ENCODE peak calls at places on chromosome 22, in seven cellular contexts. U, S, J, Z, Q, Y and C are unnamed samples.

GRCh38 chr22:37624876-37625275 is 14.6 kb upstream of the SH3BP1 start:
- DNase-seq in J (no peak), Y (no peak), Q (no peak), Z (no peak), U (no peak), S (no peak), C (no peak)

GRCh38 chr22:27714076-27714475 is 87.5 kb downstream of the MN1 start:
- DNase-seq in Q (no peak), Z (no peak), J (no peak), Y (no peak), S (no peak), U (no peak), C (no peak)

GRCh38 chr22:24566899-24567511 is 11.2 kb downstream of the SNRPD3 start:
- DNase-seq in Y (no peak), S (no peak), J (no peak), Q (no peak), Z (no peak), U (no peak), C (no peak)

GRCh38 chr22:20965888-20966855 is 883 bp upstream of the AIFM3 start:
- DNase-seq in Z (no peak), U (no peak), Q (no peak), S (no peak), Y (no peak), J (no peak), C (no peak)

GRCh38 chr22:25563757-25564319 is 637 bp upstream of the GRK3 start:
- DNase-seq in Q (peak; percentile 14), Y (no peak), U (no peak), S (no peak), Z (no peak), J (no peak), C (no peak)

GRCh38 chr22:17264321-17265052 is 45.3 kb upstream of the ADA2 start:
- DNase-seq in J (no peak), Y (no peak), S (no peak), U (no peak), Z (no peak), Q (no peak), C (no peak)

GRCh38 chr22:35205141-35205775 is 52.0 kb upstream of the HMGXB4 start:
- DNase-seq in Q (no peak), S (no peak), U (no peak), Z (no peak), J (no peak), Y (no peak), C (no peak)

GRCh38 chr22:36809351-36809750 is 7.5 kb downstream of the PVALB start:
- DNase-seq in U (no peak), S (no peak), Z (no peak), J (no peak), Y (no peak), Q (no peak), C (no peak)

GRCh38 chr22:37276771-37277170 is 5.5 kb upstream of the CYTH4 start:
- DNase-seq in S (peak; percentile 14), U (no peak), Z (peak; percentile 35), Y (no peak), Q (no peak), J (peak; percentile 29), C (no peak)

GRCh38 chr22:37599161-37599560 is 9.5 kb upstream of the GGA1 start:
- DNase-seq in Q (no peak), U (peak; percentile 14), J (no peak), Y (no peak), S (no peak), Z (no peak), C (no peak)

GRCh38 chr22:37898441-37899181 is 7.5 kb upstream of the MICALL1 start:
- DNase-seq in U (no peak), Z (no peak), Y (no peak), S (no peak), J (no peak), Q (peak; percentile 47), C (peak; percentile 75)

GRCh38 chr22:39716534-39716933 is 146.0 kb downstream of the CACNA1I start:
- DNase-seq in Y (no peak), J (no peak), S (no peak), Q (no peak), U (no peak), Z (no peak), C (no peak)

GRCh38 chr22:32309585-32310251 is 47.9 kb upstream of the RFPL3 start:
- DNase-seq in J (no peak), Z (no peak), Q (no peak), Y (no peak), S (no peak), U (no peak), C (no peak)

GRCh38 chr22:37254206-37254866 is 10.3 kb upstream of the RAC2 start:
- DNase-seq in U (peak; percentile 83), J (no peak), Z (peak; percentile 22), Q (no peak), S (no peak), Y (peak; percentile 56), C (no peak)

GRCh38 chr22:50112151-50113118 is 22.6 kb downstream of the MOV10L1 start:
- DNase-seq in S (no peak), Q (no peak), Y (no peak), U (peak; percentile 93), J (peak; percentile 45), Z (no peak), C (no peak)

GRCh38 chr22:23754220-23754919 is at the start of gene VPREB3:
- DNase-seq in J (no peak), U (no peak), Y (no peak), S (no peak), Z (no peak), Q (no peak), C (no peak)

GRCh38 chr22:20109411-20110358 is 6.2 kb upstream of the RANBP1 start:
- DNase-seq in Q (no peak), Z (peak; percentile 58), S (no peak), Y (no peak), J (no peak), U (no peak), C (no peak)

GRCh38 chr22:25404556-25404922 is 159.9 kb upstream of the GRK3 start:
- DNase-seq in U (peak; percentile 25), J (no peak), Y (no peak), Z (no peak), Q (no peak), S (no peak), C (no peak)

GRCh38 chr22:30422481-30423295 is 2.9 kb upstream of the MTFP1 start:
- DNase-seq in S (peak; percentile 75), U (peak; percentile 59), Y (peak; percentile 92), Q (peak; percentile 52), J (peak; percentile 88), Z (peak; percentile 77), C (no peak)

GRCh38 chr22:35448552-35448922 is 48.6 kb downstream of the MCM5 start:
- DNase-seq in S (no peak), Y (no peak), Q (no peak), Z (no peak), J (no peak), U (no peak), C (no peak)

GRCh38 chr22:43345761-43346261 is 2.6 kb upstream of the SCUBE1 start:
- DNase-seq in Y (no peak), Q (no peak), J (peak; percentile 39), Z (peak; percentile 68), S (no peak), U (no peak), C (no peak)

GRCh38 chr22:38397189-38398097 is 57.6 kb downstream of the KCNJ4 start:
- DNase-seq in J (no peak), Q (no peak), U (peak; percentile 38), S (no peak), Z (no peak), Y (no peak), C (no peak)

GRCh38 chr22:19892925-19893324 is 38.3 kb upstream of the GNB1L start:
- DNase-seq in Y (no peak), Z (no peak), Q (no peak), S (no peak), J (no peak), U (no peak), C (no peak)

GRCh38 chr22:19974233-19974861 is 32.7 kb upstream of the TXNRD2 start:
- DNase-seq in S (peak; percentile 57), J (peak; percentile 68), Z (no peak), Q (peak; percentile 24), Y (no peak), U (peak; percentile 95), C (no peak)

GRCh38 chr22:39446239-39446721 is 10.5 kb upstream of the MGAT3 start:
- DNase-seq in Y (no peak), Z (no peak), U (no peak), Q (no peak), S (no peak), J (no peak), C (no peak)

GRCh38 chr22:27186643-27187042 is 529.3 kb downstream of the MIAT start:
- DNase-seq in S (no peak), U (no peak), Y (no peak), Q (no peak), J (no peak), Z (no peak), C (no peak)

GRCh38 chr22:49322861-49323622 is 504.6 kb downstream of the BRD1 start:
- DNase-seq in Q (no peak), S (no peak), J (no peak), Y (no peak), U (no peak), Z (no peak), C (no peak)